ENCODE peak calls at places on chromosomes 13 and 19, in four cellular contexts. One of them, this sample, is unnamed. For H3K27me3, the result is how much of the 10 kb centered on the place peaks cover.

GRCh38 chr19:42028304-42029216 is 34.5 kb upstream of the ATP1A3 start:
- DNase-seq in ovary: no peak
- DNase-seq in lower lobe of right lung: no peak
- DNase-seq in ascending aorta: no peak
- DNase-seq in this sample: peak

GRCh38 chr13:33537691-33538090 is 252.1 kb upstream of the STARD13 start:
- DNase-seq in ascending aorta: no peak
- DNase-seq in ovary: no peak
- DNase-seq in lower lobe of right lung: no peak
- DNase-seq in this sample: no peak

GRCh38 chr19:15161028-15161984 is 39.5 kb downstream of the NOTCH3 start:
- DNase-seq in lower lobe of right lung: no peak
- DNase-seq in ascending aorta: no peak
- DNase-seq in ovary: no peak
- DNase-seq in this sample: peak

GRCh38 chr19:52527954-52528326 is 472 bp downstream of the ZNF808 start:
- DNase-seq in lower lobe of right lung: peak
- DNase-seq in ascending aorta: no peak
- DNase-seq in ovary: peak
- DNase-seq in this sample: peak

GRCh38 chr13:60654405-60654804 is 257.4 kb downstream of the TDRD3 start:
- DNase-seq in ovary: no peak
- DNase-seq in ascending aorta: no peak
- DNase-seq in lower lobe of right lung: no peak
- DNase-seq in this sample: peak

GRCh38 chr19:3479819-3480215 is 508 bp downstream of the SMIM24 start:
- DNase-seq in ascending aorta: no peak
- DNase-seq in ovary: no peak
- DNase-seq in lower lobe of right lung: no peak
- DNase-seq in this sample: peak

GRCh38 chr13:87084192-87084591 is 587.0 kb upstream of the SLITRK5 start:
- DNase-seq in lower lobe of right lung: no peak
- DNase-seq in ovary: no peak
- DNase-seq in ascending aorta: no peak
- DNase-seq in this sample: no peak

GRCh38 chr19:40416918-40417713 is 3.9 kb upstream of the PRX start:
- DNase-seq in ascending aorta: no peak
- DNase-seq in ovary: no peak
- DNase-seq in lower lobe of right lung: peak
- DNase-seq in this sample: peak

GRCh38 chr19:39140594-39140993 is 15.0 kb downstream of the PAK4 start:
- DNase-seq in lower lobe of right lung: no peak
- DNase-seq in ascending aorta: no peak
- DNase-seq in ovary: no peak
- DNase-seq in this sample: no peak

GRCh38 chr19:2495651-2496316 is 19.9 kb downstream of the GADD45B start:
- DNase-seq in ovary: no peak
- DNase-seq in ascending aorta: no peak
- DNase-seq in lower lobe of right lung: no peak
- DNase-seq in this sample: no peak

GRCh38 chr13:50840327-50840726 is 3.2 kb downstream of the DLEU7 start:
- DNase-seq in ovary: no peak
- DNase-seq in ascending aorta: no peak
- DNase-seq in lower lobe of right lung: no peak
- DNase-seq in this sample: no peak

GRCh38 chr13:35826626-35827254 is 304.4 kb downstream of the DCLK1 start:
- DNase-seq in ovary: no peak
- DNase-seq in ascending aorta: no peak
- DNase-seq in lower lobe of right lung: no peak
- DNase-seq in this sample: no peak

GRCh38 chr13:76023644-76024043 is 387.5 kb downstream of the LMO7 start:
- DNase-seq in ascending aorta: no peak
- DNase-seq in lower lobe of right lung: no peak
- DNase-seq in ovary: no peak
- DNase-seq in this sample: no peak

GRCh38 chr19:51094696-51095279 is 12.1 kb upstream of the KLK14 start:
- DNase-seq in lower lobe of right lung: peak
- DNase-seq in ovary: peak
- DNase-seq in ascending aorta: no peak
- DNase-seq in this sample: peak

GRCh38 chr19:46753420-46754155 is 7.3 kb upstream of the STRN4 start:
- DNase-seq in ascending aorta: no peak
- DNase-seq in lower lobe of right lung: no peak
- DNase-seq in ovary: peak
- DNase-seq in this sample: peak

GRCh38 chr13:45316996-45317395 is 24.0 kb downstream of the TPT1 start:
- DNase-seq in ovary: no peak
- DNase-seq in lower lobe of right lung: no peak
- DNase-seq in ascending aorta: no peak
- DNase-seq in this sample: no peak
- TF ChIP-seq CTCF in ovary: no peak
- TF ChIP-seq CTCF in lower lobe of right lung: no peak
- TF ChIP-seq CTCF in ascending aorta: no peak
- TF ChIP-seq CTCF in this sample: no peak

GRCh38 chr19:289651-290538 is 1.3 kb downstream of the PLPP2 start:
- DNase-seq in ascending aorta: no peak
- DNase-seq in ovary: no peak
- DNase-seq in lower lobe of right lung: peak
- DNase-seq in this sample: no peak

GRCh38 chr19:288911-289310 is 2.3 kb downstream of the PLPP2 start:
- DNase-seq in lower lobe of right lung: peak
- DNase-seq in ovary: no peak
- DNase-seq in ascending aorta: no peak
- DNase-seq in this sample: no peak

GRCh38 chr19:291561-292280 is 518 bp upstream of the PLPP2 start:
- DNase-seq in ovary: no peak
- DNase-seq in ascending aorta: no peak
- DNase-seq in lower lobe of right lung: no peak
- DNase-seq in this sample: no peak

GRCh38 chr19:292281-292884 is 1.2 kb upstream of the PLPP2 start:
- DNase-seq in lower lobe of right lung: no peak
- DNase-seq in ovary: no peak
- DNase-seq in ascending aorta: no peak
- DNase-seq in this sample: no peak

DNA sequence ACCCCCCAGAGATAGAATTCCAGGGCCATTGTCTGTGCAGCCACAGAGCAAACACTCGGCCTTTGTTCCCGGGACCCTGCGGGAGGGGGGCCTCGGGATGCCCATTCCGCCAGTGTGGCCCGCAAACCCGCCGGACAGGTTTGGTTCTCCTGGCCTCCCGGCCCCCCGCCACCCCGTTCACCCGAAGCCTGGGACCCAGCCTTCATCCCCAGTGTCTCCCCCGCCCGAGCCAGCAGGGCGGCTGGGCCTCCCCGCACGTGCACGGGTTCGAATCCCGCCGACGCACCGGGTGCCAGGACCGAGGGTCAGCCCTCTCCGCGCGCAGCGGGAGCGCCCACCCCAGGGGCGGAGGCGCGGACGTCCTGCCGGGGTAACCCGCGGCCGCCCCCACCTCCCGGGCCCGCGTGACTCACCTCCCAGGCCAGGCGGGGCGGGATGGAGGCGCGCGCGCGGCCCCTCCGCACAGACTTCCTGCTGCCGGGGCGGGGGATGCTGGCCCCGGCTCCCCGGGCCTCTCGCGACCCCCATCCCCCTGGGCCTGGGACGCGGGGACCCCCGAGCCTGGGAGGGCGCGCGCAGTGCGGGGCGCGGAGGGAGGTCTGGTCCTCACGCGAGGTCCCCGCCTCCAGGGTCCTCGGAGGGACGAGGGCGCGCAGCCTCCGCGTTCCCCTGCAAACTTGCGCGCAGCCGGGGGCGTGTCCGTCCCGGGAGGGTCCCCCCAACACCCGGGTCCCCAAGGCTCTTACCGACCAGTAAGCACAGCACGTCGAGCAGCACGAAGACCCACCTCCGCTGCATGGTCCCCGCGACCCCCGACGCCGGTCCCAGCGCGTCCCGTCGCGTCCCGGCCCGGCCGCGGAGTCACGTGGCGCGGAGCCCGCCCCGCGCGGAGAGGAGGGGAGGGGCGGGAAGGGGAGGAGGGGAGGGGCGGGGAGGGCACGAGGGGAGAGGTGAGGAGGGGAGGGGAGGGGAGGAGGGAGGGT is at the start of gene PLPP2:
- DNase-seq in lower lobe of right lung: peak
- DNase-seq in ascending aorta: no peak
- DNase-seq in ovary: no peak
- DNase-seq in this sample: no peak
- H3K27me3 ChIP-seq in lower lobe of right lung: under half
- H3K27me3 ChIP-seq in ascending aorta: under half
- H3K27me3 ChIP-seq in ovary: under half
- H3K27me3 ChIP-seq in this sample: under half

DNA sequence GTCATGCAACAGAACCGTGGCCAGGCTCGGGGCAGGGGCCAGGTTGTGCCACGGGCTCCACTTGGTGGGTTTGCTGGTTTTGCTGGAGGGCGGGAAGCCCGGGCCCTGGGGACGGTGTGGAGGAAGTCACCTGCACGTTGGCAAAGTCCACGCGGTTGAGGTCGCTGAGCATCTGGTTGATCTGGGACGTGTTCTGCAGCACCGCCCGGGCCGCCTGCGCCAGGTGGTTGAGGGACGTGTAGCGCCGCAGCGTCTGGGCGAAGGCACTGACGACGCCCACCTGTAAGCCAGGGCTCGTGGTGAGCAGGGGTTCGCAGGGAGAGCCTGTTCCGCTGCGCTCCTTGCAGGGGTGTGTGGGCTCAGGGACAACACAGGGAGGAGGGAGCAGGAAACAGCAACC is 24.7 kb upstream of the RANBP3 start:
- DNase-seq in ovary: no peak
- DNase-seq in ascending aorta: no peak
- DNase-seq in lower lobe of right lung: no peak
- DNase-seq in this sample: no peak
- H3K4me3 ChIP-seq in ovary: no peak
- H3K4me3 ChIP-seq in ascending aorta: no peak
- H3K4me3 ChIP-seq in lower lobe of right lung: no peak
- H3K4me3 ChIP-seq in this sample: no peak

GRCh38 chr13:24406524-24406923 is 97.1 kb downstream of the C1QTNF9 start:
- DNase-seq in ovary: no peak
- DNase-seq in ascending aorta: no peak
- DNase-seq in lower lobe of right lung: no peak
- DNase-seq in this sample: no peak

GRCh38 chr13:24407844-24408243 is 98.5 kb downstream of the C1QTNF9 start:
- DNase-seq in ascending aorta: no peak
- DNase-seq in ovary: no peak
- DNase-seq in lower lobe of right lung: no peak
- DNase-seq in this sample: no peak
- TF ChIP-seq CTCF in ascending aorta: no peak
- TF ChIP-seq CTCF in ovary: no peak
- TF ChIP-seq CTCF in lower lobe of right lung: no peak
- TF ChIP-seq CTCF in this sample: peak